ENCODE peak calls at places on chromosomes 1 and 21, in seven cellular contexts. V, R, K, I, W, O and C are unnamed samples.

GRCh38 chr1:24364605-24364974 is 45.4 kb downstream of the GRHL3 start:
- DNase-seq in V (no peak), R (no peak), K (no peak), I (peak; percentile 76), W (no peak), O (no peak), C (no peak)

GRCh38 chr1:20271498-20272400 is 18.9 kb upstream of the VWA5B1 start:
- DNase-seq in V (no peak), R (no peak), K (no peak), I (no peak), W (no peak), O (no peak), C (no peak)

GRCh38 chr1:228087771-228088251 is 5.3 kb downstream of the ARF1 start:
- DNase-seq in V (no peak), R (no peak), K (no peak), I (peak; percentile 9), W (no peak), O (peak; percentile 58), C (no peak)

GRCh38 chr1:221439008-221439733 is 302.7 kb downstream of the DUSP10 start:
- DNase-seq in V (no peak), R (peak; percentile 84), K (no peak), I (no peak), W (no peak), O (no peak), C (no peak)

GRCh38 chr1:147264158-147264768 is 21.8 kb downstream of the CHD1L start:
- DNase-seq in V (no peak), R (no peak), K (no peak), I (no peak), W (no peak), O (no peak), C (no peak)

GRCh38 chr21:37496972-37497371 is 130.4 kb downstream of the DYRK1A start:
- DNase-seq in V (no peak), R (no peak), K (no peak), I (no peak), W (no peak), O (no peak), C (no peak)

GRCh38 chr1:48858200-48858599 is 81.5 kb upstream of the BEND5 start:
- DNase-seq in V (no peak), R (no peak), K (no peak), I (no peak), W (no peak), O (no peak), C (no peak)

GRCh38 chr1:152015766-152016165 is 21.0 kb downstream of the S100A11 start:
- DNase-seq in V (no peak), R (no peak), K (no peak), I (no peak), W (no peak), O (no peak), C (no peak)

GRCh38 chr1:227562923-227563318 is 435 bp upstream of the ZNF678 start:
- DNase-seq in V (no peak), R (no peak), K (no peak), I (no peak), W (no peak), O (no peak), C (no peak)

GRCh38 chr1:31957701-31958674 is 19.8 kb upstream of the PTP4A2 start:
- DNase-seq in V (peak; percentile 43), R (peak; percentile 16), K (no peak), I (no peak), W (no peak), O (no peak), C (no peak)

GRCh38 chr1:108854226-108855019 is 2.5 kb downstream of the AKNAD1 start:
- DNase-seq in V (no peak), R (no peak), K (no peak), I (no peak), W (no peak), O (no peak), C (no peak)

DNA sequence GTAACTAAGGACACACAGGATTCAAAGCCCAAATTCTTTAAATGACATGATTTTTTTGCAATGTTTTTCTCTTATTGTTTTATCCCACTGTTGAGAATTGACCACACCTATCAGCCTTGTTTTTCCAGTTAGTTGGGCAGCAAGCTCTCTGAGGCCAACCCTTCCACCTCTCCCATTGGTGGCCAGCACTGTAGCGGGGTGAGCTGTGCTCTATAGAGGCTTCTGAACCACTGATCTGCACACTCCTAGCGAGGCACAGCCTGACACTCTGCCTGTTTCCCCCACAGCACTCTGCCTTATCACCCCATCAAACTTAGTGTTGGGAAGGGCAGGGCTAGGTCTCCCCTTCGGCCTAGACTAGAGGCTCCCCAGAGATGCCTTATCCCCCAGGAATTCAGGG is 19.5 kb downstream of the AHDC1 start:
- DNase-seq in V (no peak), R (no peak), K (no peak), I (no peak), W (no peak), O (no peak), C (no peak)
- H3K27ac ChIP-seq in V (no peak overlapping the region), R (no peak overlapping the region), K (no peak overlapping the region), I (no peak overlapping the region), W (no peak overlapping the region), O (no peak overlapping the region), C (peak overlapping the region; percentile 17)

GRCh38 chr1:1318777-1319645 is 5.4 kb downstream of the INTS11 start:
- DNase-seq in V (no peak), R (no peak), K (no peak), I (no peak), W (no peak), O (no peak), C (no peak)

GRCh38 chr1:1319646-1319941 is 4.9 kb downstream of the INTS11 start:
- DNase-seq in V (no peak), R (no peak), K (no peak), I (no peak), W (no peak), O (no peak), C (no peak)

GRCh38 chr1:1320666-1321448 is 3.6 kb downstream of the INTS11 start:
- DNase-seq in V (no peak), R (no peak), K (no peak), I (no peak), W (no peak), O (no peak), C (no peak)

GRCh38 chr1:1317420-1317819 is 7.0 kb downstream of the INTS11 start:
- DNase-seq in V (no peak), R (no peak), K (no peak), I (no peak), W (no peak), O (no peak), C (no peak)

GRCh38 chr1:1318131-1318652 is 6.3 kb downstream of the INTS11 start:
- DNase-seq in V (peak; percentile 85), R (peak; percentile 77), K (peak; percentile 96), I (peak; percentile 80), W (peak; percentile 86), O (peak; percentile 97), C (peak; percentile 98)
- TF ChIP-seq EP300 in V (peak; percentile 35), R (no peak), K (no peak), I (no peak), W (no peak), O (no peak), C (no peak)

GRCh38 chr1:6086358-6086757 is 40.7 kb downstream of the KCNAB2 start:
- DNase-seq in V (no peak), R (no peak), K (no peak), I (no peak), W (no peak), O (no peak), C (no peak)
- TF ChIP-seq POLR2A in V (no peak), R (no peak), K (no peak), I (no peak), W (no peak), O (no peak), C (no peak)

GRCh38 chr21:33734326-33734725 is 92.0 kb downstream of the ITSN1 start:
- DNase-seq in V (no peak), R (no peak), K (no peak), I (no peak), W (no peak), O (no peak), C (no peak)
- H3K27ac ChIP-seq in V (no peak overlapping the region), R (no peak overlapping the region), K (no peak overlapping the region), I (no peak overlapping the region), W (no peak overlapping the region), O (no peak overlapping the region), C (no peak overlapping the region)

GRCh38 chr1:231121533-231121932 is 40.3 kb upstream of the TRIM67 start:
- DNase-seq in V (no peak), R (no peak), K (no peak), I (no peak), W (no peak), O (no peak), C (peak; percentile 34)
- TF ChIP-seq EP300 in V (no peak), R (no peak), K (no peak), I (no peak), W (no peak), O (no peak), C (no peak)